ENCODE peak calls at places on chromosome 1, in nine cellular contexts. One of them, this sample, is unnamed.

GRCh38 chr1:5501206-5501980 is 490.8 kb downstream of the NPHP4 start:
- DNase-seq in sigmoid colon: no peak
- DNase-seq in activated T-cell treated with anti-CD3 and anti-CD28 coated beads, Interleukin-2, amount 50 U/mL, for 72 hours: no peak
- DNase-seq in hypothalamus: no peak
- DNase-seq in H9: no peak
- DNase-seq in NAMALWA: no peak
- DNase-seq in fibroblast of pulmonary artery: no peak
- DNase-seq in uterus: no peak
- DNase-seq in stimulated activated CD4-positive, alpha-beta T cell treated with anti-CD3 and anti-CD28 coated beads, TNF-alpha, amount 100 ng/mL, for 1 hour: no peak
- DNase-seq in this sample: no peak

GRCh38 chr1:20095564-20096434 is 23.5 kb downstream of the PLA2G2D start:
- DNase-seq in activated T-cell treated with anti-CD3 and anti-CD28 coated beads, Interleukin-2, amount 50 U/mL, for 72 hours: no peak
- DNase-seq in NAMALWA: no peak
- DNase-seq in fibroblast of pulmonary artery: peak
- DNase-seq in sigmoid colon: no peak
- DNase-seq in uterus: no peak
- DNase-seq in hypothalamus: no peak
- DNase-seq in H9: no peak
- DNase-seq in stimulated activated CD4-positive, alpha-beta T cell treated with anti-CD3 and anti-CD28 coated beads, TNF-alpha, amount 100 ng/mL, for 1 hour: no peak
- DNase-seq in this sample: no peak

GRCh38 chr1:235673981-235674380 is 24.4 kb upstream of the GNG4 start:
- DNase-seq in sigmoid colon: no peak
- DNase-seq in fibroblast of pulmonary artery: no peak
- DNase-seq in uterus: no peak
- DNase-seq in hypothalamus: no peak
- DNase-seq in H9: peak
- DNase-seq in NAMALWA: no peak
- DNase-seq in activated T-cell treated with anti-CD3 and anti-CD28 coated beads, Interleukin-2, amount 50 U/mL, for 72 hours: no peak
- DNase-seq in stimulated activated CD4-positive, alpha-beta T cell treated with anti-CD3 and anti-CD28 coated beads, TNF-alpha, amount 100 ng/mL, for 1 hour: no peak
- DNase-seq in this sample: no peak

GRCh38 chr1:152110860-152111514 is 4.3 kb downstream of the TCHH start:
- DNase-seq in activated T-cell treated with anti-CD3 and anti-CD28 coated beads, Interleukin-2, amount 50 U/mL, for 72 hours: peak
- DNase-seq in stimulated activated CD4-positive, alpha-beta T cell treated with anti-CD3 and anti-CD28 coated beads, TNF-alpha, amount 100 ng/mL, for 1 hour: no peak
- DNase-seq in uterus: no peak
- DNase-seq in NAMALWA: no peak
- DNase-seq in hypothalamus: no peak
- DNase-seq in H9: peak
- DNase-seq in fibroblast of pulmonary artery: peak
- DNase-seq in sigmoid colon: no peak
- DNase-seq in this sample: no peak

GRCh38 chr1:96087719-96088118 is 633.9 kb upstream of the PTBP2 start:
- DNase-seq in hypothalamus: no peak
- DNase-seq in NAMALWA: no peak
- DNase-seq in stimulated activated CD4-positive, alpha-beta T cell treated with anti-CD3 and anti-CD28 coated beads, TNF-alpha, amount 100 ng/mL, for 1 hour: no peak
- DNase-seq in fibroblast of pulmonary artery: no peak
- DNase-seq in uterus: no peak
- DNase-seq in H9: no peak
- DNase-seq in activated T-cell treated with anti-CD3 and anti-CD28 coated beads, Interleukin-2, amount 50 U/mL, for 72 hours: no peak
- DNase-seq in sigmoid colon: no peak
- DNase-seq in this sample: no peak

GRCh38 chr1:228087771-228088251 is 5.3 kb downstream of the ARF1 start:
- DNase-seq in fibroblast of pulmonary artery: peak
- DNase-seq in sigmoid colon: peak
- DNase-seq in hypothalamus: no peak
- DNase-seq in stimulated activated CD4-positive, alpha-beta T cell treated with anti-CD3 and anti-CD28 coated beads, TNF-alpha, amount 100 ng/mL, for 1 hour: no peak
- DNase-seq in activated T-cell treated with anti-CD3 and anti-CD28 coated beads, Interleukin-2, amount 50 U/mL, for 72 hours: no peak
- DNase-seq in uterus: no peak
- DNase-seq in H9: no peak
- DNase-seq in NAMALWA: no peak
- DNase-seq in this sample: no peak

GRCh38 chr1:156546267-156546666 is 26.1 kb downstream of the IQGAP3 start:
- DNase-seq in NAMALWA: no peak
- DNase-seq in uterus: no peak
- DNase-seq in fibroblast of pulmonary artery: no peak
- DNase-seq in hypothalamus: no peak
- DNase-seq in activated T-cell treated with anti-CD3 and anti-CD28 coated beads, Interleukin-2, amount 50 U/mL, for 72 hours: no peak
- DNase-seq in stimulated activated CD4-positive, alpha-beta T cell treated with anti-CD3 and anti-CD28 coated beads, TNF-alpha, amount 100 ng/mL, for 1 hour: no peak
- DNase-seq in H9: no peak
- DNase-seq in sigmoid colon: peak
- DNase-seq in this sample: no peak

GRCh38 chr1:43611950-43612349 is 38.0 kb upstream of the KDM4A start:
- DNase-seq in activated T-cell treated with anti-CD3 and anti-CD28 coated beads, Interleukin-2, amount 50 U/mL, for 72 hours: no peak
- DNase-seq in hypothalamus: no peak
- DNase-seq in H9: no peak
- DNase-seq in sigmoid colon: no peak
- DNase-seq in stimulated activated CD4-positive, alpha-beta T cell treated with anti-CD3 and anti-CD28 coated beads, TNF-alpha, amount 100 ng/mL, for 1 hour: no peak
- DNase-seq in NAMALWA: no peak
- DNase-seq in fibroblast of pulmonary artery: no peak
- DNase-seq in uterus: no peak
- DNase-seq in this sample: no peak

GRCh38 chr1:85203573-85204169 is 2.9 kb upstream of the SYDE2 start:
- DNase-seq in sigmoid colon: no peak
- DNase-seq in H9: no peak
- DNase-seq in fibroblast of pulmonary artery: no peak
- DNase-seq in stimulated activated CD4-positive, alpha-beta T cell treated with anti-CD3 and anti-CD28 coated beads, TNF-alpha, amount 100 ng/mL, for 1 hour: no peak
- DNase-seq in NAMALWA: no peak
- DNase-seq in activated T-cell treated with anti-CD3 and anti-CD28 coated beads, Interleukin-2, amount 50 U/mL, for 72 hours: no peak
- DNase-seq in hypothalamus: no peak
- DNase-seq in uterus: no peak
- DNase-seq in this sample: no peak

GRCh38 chr1:107171378-107171777 is 30.5 kb downstream of the NTNG1 start:
- DNase-seq in stimulated activated CD4-positive, alpha-beta T cell treated with anti-CD3 and anti-CD28 coated beads, TNF-alpha, amount 100 ng/mL, for 1 hour: no peak
- DNase-seq in H9: no peak
- DNase-seq in NAMALWA: no peak
- DNase-seq in activated T-cell treated with anti-CD3 and anti-CD28 coated beads, Interleukin-2, amount 50 U/mL, for 72 hours: no peak
- DNase-seq in sigmoid colon: no peak
- DNase-seq in hypothalamus: no peak
- DNase-seq in uterus: no peak
- DNase-seq in fibroblast of pulmonary artery: no peak
- DNase-seq in this sample: no peak

GRCh38 chr1:203135636-203136305 is 8.2 kb downstream of the ADORA1 start:
- DNase-seq in NAMALWA: peak
- DNase-seq in stimulated activated CD4-positive, alpha-beta T cell treated with anti-CD3 and anti-CD28 coated beads, TNF-alpha, amount 100 ng/mL, for 1 hour: no peak
- DNase-seq in fibroblast of pulmonary artery: no peak
- DNase-seq in hypothalamus: no peak
- DNase-seq in H9: no peak
- DNase-seq in sigmoid colon: peak
- DNase-seq in activated T-cell treated with anti-CD3 and anti-CD28 coated beads, Interleukin-2, amount 50 U/mL, for 72 hours: no peak
- DNase-seq in uterus: no peak
- DNase-seq in this sample: no peak

GRCh38 chr1:182957902-182958395 is 5.0 kb upstream of the SHCBP1L start:
- DNase-seq in NAMALWA: no peak
- DNase-seq in sigmoid colon: no peak
- DNase-seq in activated T-cell treated with anti-CD3 and anti-CD28 coated beads, Interleukin-2, amount 50 U/mL, for 72 hours: no peak
- DNase-seq in hypothalamus: no peak
- DNase-seq in fibroblast of pulmonary artery: no peak
- DNase-seq in stimulated activated CD4-positive, alpha-beta T cell treated with anti-CD3 and anti-CD28 coated beads, TNF-alpha, amount 100 ng/mL, for 1 hour: no peak
- DNase-seq in H9: peak
- DNase-seq in uterus: no peak
- DNase-seq in this sample: no peak

This sample was measured in sciatic nerve.